ENCODE peak calls at places on chromosome 21, in nine cellular contexts. Y is HCT116, A is HepG2, U is GM23248, D is PC-9, M is IMR-90, V is neural progenitor cell, J is Karpas-422, G is PC-3. O is an unnamed sample.

GRCh38 chr21:39107739-39108138 is 75.5 kb downstream of the PSMG1 start:
- DNase-seq in Y (no peak), A (no peak), U (no peak), D (no peak), M (no peak), V (no peak), J (no peak), G (no peak), O (no peak)

GRCh38 chr21:40844935-40845334 is 2.0 kb downstream of the DSCAM start:
- DNase-seq in Y (no peak), A (no peak), U (no peak), D (no peak), M (no peak), V (no peak), J (no peak), G (no peak), O (peak; percentile 68)

GRCh38 chr21:36134820-36135390 is at the start of gene CBR3:
- DNase-seq in Y (no peak), A (no peak), U (peak; percentile 81), D (peak; percentile 60), M (peak; percentile 41), V (peak; percentile 48), J (no peak), G (peak; percentile 79), O (no peak)

GRCh38 chr21:42439284-42440186 is 35.8 kb downstream of the UBASH3A start:
- DNase-seq in Y (no peak), A (no peak), U (no peak), D (no peak), M (no peak), V (no peak), J (no peak), G (no peak), O (no peak)

GRCh38 chr21:20527691-20528090 is 470.5 kb upstream of the NCAM2 start:
- DNase-seq in Y (no peak), A (no peak), U (no peak), D (no peak), M (no peak), V (no peak), J (no peak), G (no peak), O (no peak)

GRCh38 chr21:39156024-39156423 is 27.2 kb downstream of the PSMG1 start:
- DNase-seq in Y (no peak), A (no peak), U (no peak), D (no peak), M (peak; percentile 70), V (no peak), J (no peak), G (no peak), O (no peak)

GRCh38 chr21:16978309-16978895 is 534.4 kb upstream of the CXADR start:
- DNase-seq in Y (no peak), A (no peak), U (no peak), D (no peak), M (no peak), V (no peak), J (no peak), G (no peak), O (no peak)

GRCh38 chr21:32320059-32320458 is 21.4 kb downstream of the MRAP start:
- DNase-seq in Y (no peak), A (no peak), U (no peak), D (no peak), M (no peak), V (no peak), J (no peak), G (no peak), O (no peak)

GRCh38 chr21:17461014-17461413 is 51.8 kb upstream of the CXADR start:
- DNase-seq in Y (no peak), A (no peak), U (peak; percentile 91), D (no peak), M (peak; percentile 92), V (no peak), J (no peak), G (peak; percentile 31), O (peak; percentile 70)

GRCh38 chr21:21003701-21004100 is 5.5 kb downstream of the NCAM2 start:
- DNase-seq in Y (peak; percentile 6), A (peak; percentile 29), U (peak; percentile 57), D (no peak), M (peak; percentile 37), V (peak; percentile 56), J (peak; percentile 81), G (peak; percentile 49), O (no peak)

GRCh38 chr21:18760247-18760646 is 356.7 kb upstream of the TMPRSS15 start:
- DNase-seq in Y (no peak), A (no peak), U (no peak), D (no peak), M (no peak), V (no peak), J (no peak), G (peak; percentile 65), O (no peak)

GRCh38 chr21:41373769-41374168 is 11.9 kb downstream of the MX2 start:
- DNase-seq in Y (no peak), A (no peak), U (no peak), D (no peak), M (no peak), V (no peak), J (no peak), G (no peak), O (no peak)

DNA sequence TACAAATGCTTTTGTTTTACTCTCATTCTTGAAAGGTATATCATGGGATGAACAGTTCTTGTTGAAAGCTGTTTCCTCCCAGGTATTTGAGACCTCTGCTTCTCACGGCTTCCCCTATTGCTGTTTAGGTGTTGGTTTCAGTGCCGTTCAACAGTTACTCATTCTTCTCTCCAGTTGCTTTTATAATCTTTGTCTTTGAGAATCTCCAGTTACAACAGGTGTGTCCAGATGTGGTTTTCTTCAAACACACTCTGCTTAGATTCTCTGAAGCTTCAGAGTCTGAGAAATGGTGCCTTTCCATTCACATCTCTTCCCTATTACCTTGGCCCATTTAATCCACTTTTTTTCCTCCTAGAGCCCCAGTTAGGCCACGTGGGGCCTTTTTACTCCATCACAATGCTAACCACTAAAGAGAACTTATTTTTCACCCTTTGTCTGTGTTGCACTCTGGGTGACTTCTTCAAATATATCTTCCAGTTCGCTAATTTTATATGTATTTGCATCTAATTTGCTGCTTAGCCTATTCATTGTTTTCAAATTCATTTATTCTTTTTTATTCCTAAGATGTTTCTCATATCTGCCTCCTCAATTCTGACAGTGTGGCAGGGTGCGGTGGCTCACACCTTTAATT is 46.7 kb upstream of the SLC19A1 start:
- DNase-seq in Y (no peak), A (no peak), U (no peak), D (no peak), M (no peak), V (no peak), J (no peak), G (no peak), O (no peak)
- H3K27ac ChIP-seq in Y (no peak overlapping the region), A (no peak overlapping the region), U (no peak overlapping the region), D (no peak overlapping the region), M (no peak overlapping the region), V (no peak overlapping the region), J (no peak overlapping the region), G (no peak overlapping the region), O (no peak overlapping the region)

DNA sequence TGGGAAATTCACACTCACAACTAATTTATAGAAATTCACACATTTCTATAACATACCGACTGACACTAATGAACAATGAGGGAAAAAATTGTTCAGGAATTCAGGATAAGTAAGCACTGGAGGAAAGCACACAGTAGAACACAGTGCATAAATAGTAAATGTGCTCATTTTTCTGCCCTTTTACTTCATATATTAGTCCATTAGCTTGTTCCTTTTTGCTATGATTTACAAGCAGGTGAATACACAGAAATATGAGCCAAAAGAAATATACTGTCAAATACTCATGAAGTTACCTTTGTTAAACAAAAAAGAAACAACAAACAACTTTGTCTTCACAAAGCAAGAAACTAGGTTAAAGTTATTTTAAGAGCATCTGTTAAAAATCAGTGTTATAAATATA is 11.3 kb downstream of the NRIP1 start:
- DNase-seq in Y (no peak), A (no peak), U (no peak), D (no peak), M (no peak), V (no peak), J (no peak), G (peak; percentile 37), O (no peak)
- H3K4me1 ChIP-seq in Y (peaks cover 76% of the 10 kb centered on the region), A (peaks cover 85% of the 10 kb centered on the region), U (peaks cover 45% of the 10 kb centered on the region), D (peaks cover 20% of the 10 kb centered on the region), M (peaks cover 11% of the 10 kb centered on the region), V (peaks cover 44% of the 10 kb centered on the region), J (no peaks in the 10 kb centered on the region), G (peaks cover 75% of the 10 kb centered on the region), O (no peaks in the 10 kb centered on the region)

GRCh38 chr21:44049606-44050005 is 37.5 kb downstream of the TRAPPC10 start:
- DNase-seq in Y (no peak), A (no peak), U (peak; percentile 7), D (no peak), M (no peak), V (no peak), J (no peak), G (no peak), O (no peak)

GRCh38 chr21:44047996-44048560 is 36.0 kb downstream of the TRAPPC10 start:
- DNase-seq in Y (no peak), A (no peak), U (no peak), D (no peak), M (no peak), V (no peak), J (no peak), G (no peak), O (no peak)

GRCh38 chr21:44050276-44050675 is 38.2 kb downstream of the TRAPPC10 start:
- DNase-seq in Y (no peak), A (no peak), U (no peak), D (no peak), M (no peak), V (no peak), J (no peak), G (no peak), O (no peak)

GRCh38 chr21:44051462-44051941 is 39.4 kb downstream of the TRAPPC10 start:
- DNase-seq in Y (no peak), A (no peak), U (no peak), D (no peak), M (peak; percentile 55), V (no peak), J (no peak), G (no peak), O (no peak)

DNA sequence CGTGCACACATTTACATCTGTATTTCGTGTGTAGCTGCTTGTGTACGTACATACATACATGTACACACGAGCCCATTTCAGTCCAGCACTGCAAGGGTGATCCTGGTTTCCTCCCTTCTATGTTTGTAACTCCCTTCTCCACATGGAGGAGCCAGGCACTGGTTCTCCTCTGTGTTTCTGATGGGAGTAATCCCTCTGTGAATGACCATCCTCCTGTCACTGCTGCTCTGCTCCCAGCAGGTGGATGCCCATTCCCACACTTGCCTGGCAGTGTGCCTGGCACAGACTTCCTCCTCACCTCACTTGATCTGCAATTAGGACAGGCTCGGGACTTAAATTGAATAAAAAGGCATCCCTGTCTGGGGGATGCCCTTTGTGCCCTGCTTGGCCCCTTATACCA is 37.1 kb downstream of the TRAPPC10 start:
- DNase-seq in Y (no peak), A (no peak), U (no peak), D (no peak), M (no peak), V (no peak), J (no peak), G (no peak), O (no peak)
- H4K20me1 ChIP-seq in Y (no peaks in the 10 kb centered on the region), A (no peaks in the 10 kb centered on the region), U (no peaks in the 10 kb centered on the region), D (peaks cover under 1% of the 10 kb centered on the region), M (peaks cover 29% of the 10 kb centered on the region), V (peaks cover 25% of the 10 kb centered on the region), J (peaks cover 9% of the 10 kb centered on the region), G (no peaks in the 10 kb centered on the region), O (no peaks in the 10 kb centered on the region)

DNA sequence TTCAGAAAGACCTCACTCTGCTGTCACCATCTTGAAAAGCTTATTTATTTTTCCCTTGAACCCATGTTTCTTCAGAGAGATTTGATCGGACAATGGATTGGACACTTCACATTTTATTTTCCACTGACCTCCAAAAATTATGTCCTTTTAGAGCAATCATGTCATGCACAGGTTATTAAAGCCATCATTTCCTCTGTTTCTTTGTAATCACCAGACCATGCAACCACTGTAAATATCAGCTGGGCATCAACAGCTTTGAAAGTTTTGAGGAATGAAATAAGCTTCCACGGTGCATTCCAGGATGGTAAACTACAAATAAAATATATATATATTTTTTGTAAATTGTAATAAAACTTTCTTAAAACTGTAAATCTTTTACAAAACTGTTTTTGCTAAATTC is 144.1 kb upstream of the ADAMTS5 start:
- DNase-seq in Y (no peak), A (no peak), U (no peak), D (no peak), M (no peak), V (no peak), J (no peak), G (no peak), O (no peak)
- H3K27ac ChIP-seq in Y (no peak overlapping the region), A (no peak overlapping the region), U (no peak overlapping the region), D (no peak overlapping the region), M (no peak overlapping the region), V (no peak overlapping the region), J (no peak overlapping the region), G (no peak overlapping the region), O (no peak overlapping the region)